ENCODE peak calls at places on chromosomes 7 and 10, in six cellular contexts. E is right atrium auricular region, U is heart right ventricle, B is right lobe of liver, C is adrenal gland, R is transverse colon. I is an unnamed sample.

GRCh38 chr7:142412551-142413193 is 154.8 kb upstream of the PRSS58 start:
- DNase-seq in E (no peak), U (no peak), B (no peak), C (no peak), R (no peak), I (no peak)

GRCh38 chr10:45076847-45077246 is 76.1 kb downstream of the ZNF22 start:
- DNase-seq in E (no peak), U (no peak), B (no peak), C (no peak), R (no peak), I (no peak)

GRCh38 chr7:22109761-22110160 is 164.1 kb upstream of the CDCA7L start:
- DNase-seq in E (no peak), U (no peak), B (no peak), C (peak; percentile 22), R (peak; percentile 28), I (no peak)

GRCh38 chr7:142568430-142569097 is 180.7 kb upstream of the PRSS1 start:
- DNase-seq in E (no peak), U (no peak), B (no peak), C (no peak), R (no peak), I (no peak)

GRCh38 chr7:144437370-144438191 is 34.1 kb upstream of the NOBOX start:
- DNase-seq in E (no peak), U (peak; percentile 44), B (no peak), C (peak; percentile 70), R (peak; percentile 76), I (no peak)

GRCh38 chr10:8306685-8307364 is 252.3 kb downstream of the GATA3 start:
- DNase-seq in E (no peak), U (no peak), B (no peak), C (no peak), R (no peak), I (no peak)

GRCh38 chr7:22658031-22658430 is 69.0 kb upstream of the IL6 start:
- DNase-seq in E (no peak), U (no peak), B (no peak), C (no peak), R (no peak), I (no peak)

GRCh38 chr7:128189231-128189930 is 51.7 kb upstream of the LEP start:
- DNase-seq in E (no peak), U (no peak), B (no peak), C (no peak), R (no peak), I (no peak)

GRCh38 chr10:133325761-133326463 is 10.8 kb downstream of the CALY start:
- DNase-seq in E (no peak), U (no peak), B (no peak), C (no peak), R (no peak), I (no peak)

GRCh38 chr10:58967551-58968418 is 208.7 kb upstream of the PHYHIPL start:
- DNase-seq in E (no peak), U (peak; percentile 8), B (peak; percentile 85), C (no peak), R (no peak), I (peak; percentile 18)

GRCh38 chr10:62831346-62831745 is 15.2 kb upstream of the EGR2 start:
- DNase-seq in E (no peak), U (no peak), B (no peak), C (no peak), R (no peak), I (no peak)

GRCh38 chr10:5252177-5253037 is 55.8 kb downstream of the AKR1C4 start:
- DNase-seq in E (no peak), U (no peak), B (no peak), C (no peak), R (no peak), I (no peak)

GRCh38 chr7:147650991-147651390 is 939.6 kb upstream of the C7orf33 start:
- DNase-seq in E (no peak), U (no peak), B (no peak), C (no peak), R (no peak), I (no peak)

GRCh38 chr7:128361463-128362441 is at the start of gene PRRT4:
- DNase-seq in E (no peak), U (no peak), B (no peak), C (no peak), R (peak; percentile 27), I (peak; percentile 43)

GRCh38 chr10:7311256-7312178 is 99.3 kb downstream of the SFMBT2 start:
- DNase-seq in E (no peak), U (no peak), B (no peak), C (no peak), R (no peak), I (no peak)

GRCh38 chr10:109823196-109823595 is 100.1 kb downstream of the XPNPEP1 start:
- DNase-seq in E (no peak), U (no peak), B (no peak), C (no peak), R (no peak), I (no peak)

GRCh38 chr7:155803418-155804376 is 8.6 kb downstream of the SHH start:
- DNase-seq in E (no peak), U (no peak), B (peak; percentile 55), C (no peak), R (peak; percentile 82), I (no peak)

GRCh38 chr7:40986351-40986873 is 716.5 kb downstream of the INHBA start:
- DNase-seq in E (no peak), U (no peak), B (no peak), C (no peak), R (no peak), I (no peak)

GRCh38 chr10:75448166-75448565 is 16.7 kb downstream of the LRMDA start:
- DNase-seq in E (no peak), U (no peak), B (no peak), C (no peak), R (no peak), I (no peak)

GRCh38 chr7:158733220-158733519 is 28.6 kb upstream of the NCAPG2 start:
- DNase-seq in E (no peak), U (no peak), B (no peak), C (no peak), R (no peak), I (no peak)

GRCh38 chr7:120856621-120857352 is 1.2 kb downstream of the TSPAN12 start:
- DNase-seq in E (peak; percentile 62), U (peak; percentile 33), B (peak; percentile 60), C (peak; percentile 33), R (peak; percentile 38), I (peak; percentile 38)

GRCh38 chr10:11301571-11302111 is 284.0 kb downstream of the CELF2 start:
- DNase-seq in E (no peak), U (no peak), B (no peak), C (no peak), R (no peak), I (no peak)
- H3K36me3 ChIP-seq in E (peaks cover 62% of the 10 kb centered on the region), U (peaks cover 32% of the 10 kb centered on the region), B (no peaks in the 10 kb centered on the region), C (no peaks in the 10 kb centered on the region), R (no peaks in the 10 kb centered on the region), I (peaks cover 71% of the 10 kb centered on the region)

GRCh38 chr7:84113286-84113685 is 81.3 kb downstream of the SEMA3A start:
- DNase-seq in E (no peak), U (no peak), B (no peak), C (no peak), R (no peak), I (no peak)
- H3K9me3 ChIP-seq in E (no peaks in the 10 kb centered on the region), U (no peaks in the 10 kb centered on the region), B (no peaks in the 10 kb centered on the region), C (no peaks in the 10 kb centered on the region), R (no peaks in the 10 kb centered on the region), I (no peaks in the 10 kb centered on the region)

GRCh38 chr7:890868-891267 is 14.5 kb downstream of the GET4 start:
- DNase-seq in E (no peak), U (no peak), B (no peak), C (no peak), R (no peak), I (no peak)

GRCh38 chr7:891291-891690 is 14.9 kb downstream of the GET4 start:
- DNase-seq in E (no peak), U (no peak), B (no peak), C (no peak), R (no peak), I (no peak)

GRCh38 chr7:888081-889024 is 12.0 kb downstream of the GET4 start:
- DNase-seq in E (no peak), U (no peak), B (peak; percentile 78), C (peak; percentile 82), R (no peak), I (peak; percentile 12)

GRCh38 chr7:889025-889390 is 12.7 kb downstream of the GET4 start:
- DNase-seq in E (no peak), U (no peak), B (no peak), C (no peak), R (no peak), I (no peak)

GRCh38 chr7:889391-889790 is 13.0 kb downstream of the GET4 start:
- DNase-seq in E (no peak), U (no peak), B (no peak), C (peak; percentile 13), R (no peak), I (no peak)
- H3K36me3 ChIP-seq in E (peaks cover 70% of the 10 kb centered on the region), U (peaks cover 40% of the 10 kb centered on the region), B (peaks cover 14% of the 10 kb centered on the region), C (peaks cover 60% of the 10 kb centered on the region), R (no peaks in the 10 kb centered on the region), I (peaks cover 70% of the 10 kb centered on the region)

DNA sequence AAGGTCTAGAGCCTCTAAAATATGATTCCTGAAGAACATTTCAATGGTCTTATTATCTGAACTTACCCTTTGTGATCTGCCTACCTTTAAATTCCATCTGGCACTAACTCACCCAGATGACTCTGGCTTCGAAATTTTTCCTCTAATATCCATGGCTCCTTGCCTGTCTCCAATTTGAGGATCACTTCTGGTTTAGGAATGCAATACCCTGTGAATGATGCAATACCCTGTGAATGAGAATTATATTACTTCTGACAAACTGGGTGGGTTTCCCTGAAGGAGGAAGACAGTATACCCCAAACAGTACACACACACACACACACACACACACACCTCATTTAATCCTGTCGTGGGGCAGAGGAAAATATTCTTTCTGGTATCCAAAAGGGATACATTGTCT is 115.3 kb downstream of the ZNF33B start:
- DNase-seq in E (no peak), U (no peak), B (no peak), C (no peak), R (no peak), I (no peak)
- H3K9me3 ChIP-seq in E (peaks cover 35% of the 10 kb centered on the region), U (peaks cover 31% of the 10 kb centered on the region), B (peaks cover 41% of the 10 kb centered on the region), C (no peaks in the 10 kb centered on the region), R (peaks cover 69% of the 10 kb centered on the region), I (peaks cover 95% of the 10 kb centered on the region)

GRCh38 chr10:244227-244626 is 109.0 kb downstream of the ZMYND11 start:
- DNase-seq in E (no peak), U (no peak), B (no peak), C (no peak), R (no peak), I (no peak)

GRCh38 chr10:241451-241850 is 106.2 kb downstream of the ZMYND11 start:
- DNase-seq in E (no peak), U (no peak), B (no peak), C (no peak), R (no peak), I (no peak)

GRCh38 chr10:247480-247879 is 112.2 kb downstream of the ZMYND11 start:
- DNase-seq in E (no peak), U (no peak), B (no peak), C (no peak), R (no peak), I (no peak)

GRCh38 chr10:248307-248706 is 113.1 kb downstream of the ZMYND11 start:
- DNase-seq in E (no peak), U (no peak), B (no peak), C (no peak), R (no peak), I (no peak)

GRCh38 chr10:246431-246830 is 111.2 kb downstream of the ZMYND11 start:
- DNase-seq in E (no peak), U (no peak), B (no peak), C (no peak), R (no peak), I (no peak)
- H3K36me3 ChIP-seq in E (peaks cover 59% of the 10 kb centered on the region), U (peaks cover 34% of the 10 kb centered on the region), B (peaks cover 2% of the 10 kb centered on the region), C (peaks cover 44% of the 10 kb centered on the region), R (no peaks in the 10 kb centered on the region), I (peaks cover 81% of the 10 kb centered on the region)